ENCODE peak calls at places on chromosomes 11 and 22, in four cellular contexts. One of them, this sample, is unnamed.

GRCh38 chr22:44407404-44408226 is 90.4 kb downstream of the RTL6 start:
- DNase-seq in CD4-positive, CD25-positive, alpha-beta regulatory T cell: no peak
- DNase-seq in stimulated activated naive CD4-positive, alpha-beta T cell treated with Interleukin-2 at 50 U/mL for 16 hours: no peak
- DNase-seq in AG08395: peak
- DNase-seq in this sample: no peak

GRCh38 chr11:118889796-118890195 is 6.1 kb downstream of the CXCR5 start:
- DNase-seq in stimulated activated naive CD4-positive, alpha-beta T cell treated with Interleukin-2 at 50 U/mL for 16 hours: no peak
- DNase-seq in AG08395: peak
- DNase-seq in CD4-positive, CD25-positive, alpha-beta regulatory T cell: no peak
- DNase-seq in this sample: peak

GRCh38 chr22:49362393-49362792 is 465.3 kb downstream of the BRD1 start:
- DNase-seq in CD4-positive, CD25-positive, alpha-beta regulatory T cell: no peak
- DNase-seq in AG08395: no peak
- DNase-seq in stimulated activated naive CD4-positive, alpha-beta T cell treated with Interleukin-2 at 50 U/mL for 16 hours: no peak
- DNase-seq in this sample: no peak

GRCh38 chr11:3855808-3856491 is 486 bp downstream of the STIM1 start:
- DNase-seq in stimulated activated naive CD4-positive, alpha-beta T cell treated with Interleukin-2 at 50 U/mL for 16 hours: peak
- DNase-seq in AG08395: no peak
- DNase-seq in CD4-positive, CD25-positive, alpha-beta regulatory T cell: peak
- DNase-seq in this sample: peak

GRCh38 chr22:30866216-30866615 is 102.4 kb downstream of the MORC2 start:
- DNase-seq in stimulated activated naive CD4-positive, alpha-beta T cell treated with Interleukin-2 at 50 U/mL for 16 hours: no peak
- DNase-seq in CD4-positive, CD25-positive, alpha-beta regulatory T cell: no peak
- DNase-seq in AG08395: no peak
- DNase-seq in this sample: no peak

GRCh38 chr11:104332110-104332509 is 168.2 kb upstream of the PDGFD start:
- DNase-seq in CD4-positive, CD25-positive, alpha-beta regulatory T cell: no peak
- DNase-seq in AG08395: no peak
- DNase-seq in stimulated activated naive CD4-positive, alpha-beta T cell treated with Interleukin-2 at 50 U/mL for 16 hours: no peak
- DNase-seq in this sample: no peak

GRCh38 chr11:1104411-1105182 is 29.9 kb downstream of the MUC2 start:
- DNase-seq in CD4-positive, CD25-positive, alpha-beta regulatory T cell: no peak
- DNase-seq in stimulated activated naive CD4-positive, alpha-beta T cell treated with Interleukin-2 at 50 U/mL for 16 hours: no peak
- DNase-seq in AG08395: no peak
- DNase-seq in this sample: no peak

GRCh38 chr11:103903621-103904323 is 132.7 kb upstream of the DDI1 start:
- DNase-seq in CD4-positive, CD25-positive, alpha-beta regulatory T cell: no peak
- DNase-seq in AG08395: no peak
- DNase-seq in stimulated activated naive CD4-positive, alpha-beta T cell treated with Interleukin-2 at 50 U/mL for 16 hours: no peak
- DNase-seq in this sample: no peak

GRCh38 chr22:38442967-38443674 is 11.9 kb downstream of the KCNJ4 start:
- DNase-seq in AG08395: no peak
- DNase-seq in stimulated activated naive CD4-positive, alpha-beta T cell treated with Interleukin-2 at 50 U/mL for 16 hours: no peak
- DNase-seq in CD4-positive, CD25-positive, alpha-beta regulatory T cell: no peak
- DNase-seq in this sample: no peak

GRCh38 chr11:12723410-12724297 is 49.4 kb downstream of the TEAD1 start:
- DNase-seq in stimulated activated naive CD4-positive, alpha-beta T cell treated with Interleukin-2 at 50 U/mL for 16 hours: no peak
- DNase-seq in AG08395: no peak
- DNase-seq in CD4-positive, CD25-positive, alpha-beta regulatory T cell: no peak
- DNase-seq in this sample: no peak

GRCh38 chr11:104531894-104532293 is 366.4 kb downstream of the CASP12 start:
- DNase-seq in stimulated activated naive CD4-positive, alpha-beta T cell treated with Interleukin-2 at 50 U/mL for 16 hours: no peak
- DNase-seq in CD4-positive, CD25-positive, alpha-beta regulatory T cell: no peak
- DNase-seq in AG08395: no peak
- DNase-seq in this sample: no peak

GRCh38 chr22:35524966-35525686 is 15.5 kb upstream of the RASD2 start:
- DNase-seq in CD4-positive, CD25-positive, alpha-beta regulatory T cell: no peak
- DNase-seq in AG08395: peak
- DNase-seq in stimulated activated naive CD4-positive, alpha-beta T cell treated with Interleukin-2 at 50 U/mL for 16 hours: no peak
- DNase-seq in this sample: no peak